ENCODE peak calls at places on chromosomes 4 and X, in seven cellular contexts. Z is AG09309; W is fibroblast of lung; S is GM13976; M is CD8-positive, alpha-beta T cell; Q is lower leg skin; G is mucosa of descending colon. R is an unnamed sample.

GRCh38 chr4:100828986-100829685 is 311.3 kb upstream of the EMCN start:
- DNase-seq in Z (peak; percentile 7), W (peak; percentile 63), S (no peak), M (no peak), Q (no peak), G (no peak), R (no peak)

GRCh38 chr4:1683371-1683902 is 676 bp downstream of the FAM53A start:
- DNase-seq in Z (peak; percentile 53), W (peak; percentile 89), S (no peak), M (peak; percentile 43), Q (peak; percentile 89), G (peak; percentile 35), R (peak; percentile 48)

GRCh38 chr4:43132010-43132582 is 239.6 kb downstream of the GRXCR1 start:
- DNase-seq in Z (no peak), W (peak; percentile 65), S (peak; percentile 32), M (no peak), Q (no peak), G (peak; percentile 51), R (peak; percentile 33)

GRCh38 chr4:57044996-57045395 is 65.2 kb downstream of the IGFBP7 start:
- DNase-seq in Z (no peak), W (peak; percentile 88), S (no peak), M (no peak), Q (no peak), G (no peak), R (no peak)

GRCh38 chrX:63128509-63128908 is 222.6 kb downstream of the SPIN4 start:
- DNase-seq in Z (no peak), W (peak; percentile 1), S (no peak), M (no peak), Q (no peak), G (peak; percentile 2), R (no peak)

GRCh38 chr4:69058410-69059059 is 37.7 kb upstream of the UGT2B7 start:
- DNase-seq in Z (no peak), W (no peak), S (no peak), M (no peak), Q (no peak), G (peak; percentile 19), R (no peak)

GRCh38 chrX:119647552-119648420 is 41.6 kb upstream of the NKRF start:
- DNase-seq in Z (no peak), W (no peak), S (peak; percentile 71), M (peak; percentile 67), Q (no peak), G (no peak), R (no peak)

GRCh38 chr4:15194520-15194919 is 192.2 kb downstream of the CPEB2 start:
- DNase-seq in Z (no peak), W (peak; percentile 24), S (no peak), M (no peak), Q (no peak), G (no peak), R (no peak)

GRCh38 chr4:8332891-8333331 is 63.4 kb downstream of the HTRA3 start:
- DNase-seq in Z (no peak), W (no peak), S (no peak), M (no peak), Q (peak; percentile 72), G (no peak), R (no peak)

GRCh38 chrX:6203462-6204215 is 25.0 kb downstream of the NLGN4X start:
- DNase-seq in Z (no peak), W (no peak), S (no peak), M (no peak), Q (no peak), G (no peak), R (no peak)

GRCh38 chr4:124713213-124713592 is 671 bp upstream of the ANKRD50 start:
- DNase-seq in Z (peak; percentile 41), W (peak; percentile 82), S (peak; percentile 31), M (peak; percentile 21), Q (peak; percentile 93), G (peak; percentile 67), R (peak; percentile 81)

GRCh38 chr4:154559141-154559841 is 3.5 kb upstream of the FGB start:
- DNase-seq in Z (peak; percentile 11), W (peak; percentile 60), S (peak; percentile 24), M (no peak), Q (no peak), G (peak; percentile 48), R (peak; percentile 53)

GRCh38 chr4:179353791-179354190 is 1911.6 kb upstream of the AGA start:
- DNase-seq in Z (no peak), W (peak; percentile 49), S (no peak), M (no peak), Q (no peak), G (no peak), R (no peak)

GRCh38 chr4:7530026-7530562 is 95.4 kb upstream of the PSAPL1 start:
- DNase-seq in Z (no peak), W (no peak), S (no peak), M (no peak), Q (no peak), G (no peak), R (no peak)

DNA sequence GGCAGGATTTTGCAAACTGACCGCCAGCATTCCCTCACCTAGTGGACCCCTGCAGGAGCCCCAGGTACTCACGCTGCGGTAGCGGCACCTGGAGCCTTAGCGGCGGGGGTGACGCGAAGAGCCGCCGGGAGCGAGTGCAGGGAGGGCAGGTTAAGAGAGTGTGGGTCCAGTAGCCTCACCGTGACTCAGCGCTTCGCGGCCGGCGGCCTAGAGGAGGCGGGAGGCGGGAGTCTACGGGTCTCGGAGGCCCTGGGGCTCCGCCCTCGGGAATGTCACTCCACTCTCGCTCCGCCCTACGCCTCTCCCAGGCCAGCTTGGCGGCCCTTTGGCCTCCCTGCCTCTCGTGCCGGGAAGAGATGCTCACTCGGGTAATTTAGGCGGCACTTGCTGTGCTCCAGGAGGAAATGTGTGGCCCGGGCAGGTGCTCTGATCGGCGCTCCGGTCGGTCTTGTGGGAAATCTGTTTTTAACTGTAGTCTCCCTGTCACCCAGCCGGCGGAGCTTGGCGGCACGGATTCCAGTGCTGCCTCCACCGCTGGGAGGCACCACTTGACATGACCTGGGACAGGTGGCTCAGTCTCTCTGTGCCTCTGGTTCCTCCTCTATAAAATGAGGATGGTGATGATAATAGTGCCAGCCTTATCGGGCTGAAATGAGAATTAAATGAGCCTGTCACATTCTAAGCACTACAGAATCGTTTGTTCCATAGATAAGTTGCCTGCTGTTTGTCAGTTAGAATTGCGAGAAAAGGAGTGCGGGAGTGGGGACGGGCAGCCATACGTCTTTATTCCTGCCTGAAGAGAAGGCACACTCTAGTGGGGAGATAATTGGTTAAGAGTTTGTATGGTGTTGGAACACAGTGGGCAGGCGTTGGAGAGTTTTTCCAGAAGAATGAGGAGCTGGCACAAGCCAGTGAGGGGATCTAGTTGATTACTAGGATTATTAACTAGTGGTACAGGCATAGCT is at the start of gene PIR:
- DNase-seq in Z (peak; percentile 29), W (peak; percentile 77), S (peak; percentile 84), M (peak; percentile 27), Q (peak; percentile 96), G (peak; percentile 84), R (peak; percentile 85)
- TF ChIP-seq CTCF in Z (peak; percentile 48), W (peak; percentile 23), S (peak; percentile 51), M (no peak), Q (no peak), G (no peak), R (peak; percentile 22)

GRCh38 chr4:169256101-169256612 is 14.6 kb downstream of the SH3RF1 start:
- DNase-seq in Z (no peak), W (no peak), S (no peak), M (no peak), Q (no peak), G (no peak), R (no peak)
- TF ChIP-seq CTCF in Z (no peak), W (no peak), S (no peak), M (no peak), Q (no peak), G (no peak), R (no peak)

GRCh38 chr4:44674471-44674870 is 3.7 kb upstream of the GUF1 start:
- DNase-seq in Z (no peak), W (no peak), S (no peak), M (no peak), Q (no peak), G (no peak), R (no peak)

GRCh38 chr4:44679060-44679459 is 840 bp downstream of the GUF1 start:
- DNase-seq in Z (no peak), W (no peak), S (no peak), M (no peak), Q (no peak), G (no peak), R (no peak)

DNA sequence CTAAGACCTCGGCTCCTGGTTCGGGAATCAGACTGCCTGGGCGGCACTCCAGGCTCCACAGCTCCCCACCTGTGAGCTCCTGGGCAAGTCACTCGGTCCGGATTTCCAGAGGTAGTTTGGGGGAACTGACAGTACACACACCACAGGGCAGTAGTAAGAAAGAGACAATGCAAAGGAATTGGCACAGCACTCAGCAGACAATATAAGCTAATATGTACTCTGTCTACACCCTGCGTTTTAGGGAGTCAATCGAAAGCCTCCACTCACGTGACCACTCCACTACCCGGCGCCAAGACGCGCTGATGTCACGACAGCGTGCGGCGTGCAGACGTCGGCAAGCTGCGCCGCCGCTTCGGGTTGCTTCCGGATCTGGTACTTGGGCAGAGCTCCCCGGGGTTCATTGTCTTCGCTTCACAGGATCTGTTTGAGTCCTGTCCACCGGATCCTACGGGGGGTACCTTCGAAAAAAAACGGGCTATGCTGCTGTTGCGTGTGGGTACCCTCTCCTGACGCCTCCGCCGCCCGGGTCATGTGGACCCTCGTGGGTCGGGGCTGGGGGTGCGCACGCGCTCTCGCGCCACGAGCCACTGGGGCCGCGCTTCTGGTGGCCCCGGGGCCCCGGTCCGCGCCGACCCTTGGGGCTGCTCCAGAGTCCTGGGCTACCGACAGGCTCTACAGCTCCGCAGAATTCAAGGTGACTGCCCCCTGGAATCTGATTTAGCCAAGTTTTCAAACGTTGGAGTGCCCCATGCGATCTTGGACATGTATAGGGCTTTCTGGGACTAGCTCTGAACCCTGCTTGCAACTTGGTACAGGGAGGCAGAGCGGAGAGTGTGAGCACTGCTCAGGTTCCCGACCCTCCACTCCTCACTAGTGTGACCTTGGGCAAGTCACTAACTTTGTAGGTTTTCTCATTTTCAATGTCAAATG is at the start of gene GUF1:
- DNase-seq in Z (peak; percentile 42), W (peak; percentile 90), S (peak; percentile 88), M (peak; percentile 91), Q (peak; percentile 97), G (peak; percentile 93), R (peak; percentile 93)
- TF ChIP-seq CTCF in Z (no peak), W (no peak), S (no peak), M (no peak), Q (peak; percentile 5), G (no peak), R (no peak)

GRCh38 chrX:43939187-43939926 is 33.8 kb downstream of the NDP start:
- DNase-seq in Z (no peak), W (peak; percentile 13), S (no peak), M (no peak), Q (no peak), G (no peak), R (no peak)
- TF ChIP-seq CTCF in Z (no peak), W (no peak), S (no peak), M (no peak), Q (no peak), G (no peak), R (no peak)

GRCh38 chr4:104015680-104016079 is 295.9 kb upstream of the TACR3 start:
- DNase-seq in Z (no peak), W (peak; percentile 3), S (no peak), M (no peak), Q (no peak), G (peak; percentile 7), R (no peak)
- TF ChIP-seq CTCF in Z (no peak), W (no peak), S (peak; percentile 28), M (no peak), Q (no peak), G (no peak), R (no peak)

GRCh38 chr4:67126115-67126514 is 419.2 kb downstream of the CENPC start:
- DNase-seq in Z (no peak), W (peak; percentile 6), S (no peak), M (no peak), Q (no peak), G (no peak), R (no peak)

GRCh38 chr4:67122029-67122428 is 423.3 kb downstream of the CENPC start:
- DNase-seq in Z (no peak), W (peak; percentile 1), S (no peak), M (no peak), Q (no peak), G (no peak), R (peak; percentile 1)
- TF ChIP-seq CTCF in Z (no peak), W (no peak), S (peak; percentile 14), M (no peak), Q (no peak), G (no peak), R (no peak)

R was measured in endothelial cell of umbilical vein.